ENCODE peak calls at places on chromosomes 11 and 22, in four cellular contexts. E is HepG2, Z is endothelial cell of umbilical vein, L is K562. B is an unnamed sample.

GRCh38 chr11:42870480-42870879 is 441.3 kb upstream of the API5 start:
- DNase-seq in E (no peak), Z (no peak), L (no peak), B (no peak)

GRCh38 chr11:130602700-130603584 is 154.5 kb downstream of the ADAMTS15 start:
- DNase-seq in E (no peak), Z (no peak), L (no peak), B (no peak)

GRCh38 chr11:133726576-133726975 is 118.7 kb downstream of the SPATA19 start:
- DNase-seq in E (no peak), Z (no peak), L (no peak), B (no peak)

GRCh38 chr11:65662247-65662801 is 392 bp downstream of the RELA start:
- DNase-seq in E (no peak), Z (peak), L (no peak), B (no peak)

GRCh38 chr11:729492-730074 is 17.7 kb upstream of the TALDO1 start:
- DNase-seq in E (peak), Z (no peak), L (peak), B (no peak)

GRCh38 chr11:17206448-17206847 is 1.3 kb downstream of the PIK3C2A start:
- DNase-seq in E (no peak), Z (peak), L (no peak), B (no peak)

GRCh38 chr22:26952654-26953379 is 295.4 kb downstream of the MIAT start:
- DNase-seq in E (no peak), Z (no peak), L (no peak), B (peak)

GRCh38 chr11:118621071-118621815 is 13.8 kb downstream of the PHLDB1 start:
- DNase-seq in E (peak), Z (peak), L (peak), B (peak)

GRCh38 chr11:36155770-36156485 is 133.3 kb downstream of the COMMD9 start:
- DNase-seq in E (no peak), Z (peak), L (no peak), B (no peak)

GRCh38 chr22:32339190-32340012 is 18.3 kb upstream of the RFPL3 start:
- DNase-seq in E (no peak), Z (no peak), L (no peak), B (peak)

DNA sequence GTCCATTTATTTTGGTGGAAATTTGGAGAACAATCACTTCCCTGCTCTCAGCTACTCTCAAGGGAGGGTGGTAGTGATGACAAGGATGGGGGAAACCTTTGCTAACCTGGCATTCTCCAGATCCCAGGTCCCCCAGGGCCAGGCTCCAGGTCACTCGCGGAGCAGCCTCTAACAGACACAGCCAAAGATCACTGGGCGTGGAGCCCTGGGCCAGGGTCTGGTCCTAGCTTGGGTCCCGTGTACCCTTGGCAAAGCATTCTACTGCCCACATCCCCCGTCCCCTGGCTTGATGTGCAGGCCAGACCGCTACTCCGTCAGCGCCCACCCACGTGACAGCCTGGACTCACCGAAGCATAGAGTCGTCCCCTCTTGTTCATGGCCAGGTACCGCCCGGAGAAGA is 3.2 kb downstream of the FGF3 start:
- DNase-seq in E (no peak), Z (no peak), L (no peak), B (no peak)
- TF ChIP-seq EZH2 in E (no peak), Z (no peak), L (no peak), B (no peak)

GRCh38 chr11:41497974-41498373 is 38.5 kb upstream of the LRRC4C start:
- DNase-seq in E (no peak), Z (no peak), L (no peak), B (peak)
- TF ChIP-seq JUN in E (no peak), Z (no peak), L (no peak), B (no peak)

GRCh38 chr22:45006101-45006872 is 3.5 kb downstream of the PHF21B start:
- DNase-seq in E (no peak), Z (no peak), L (no peak), B (no peak)
- TF ChIP-seq EZH2 in E (peak), Z (peak), L (no peak), B (no peak)

DNA sequence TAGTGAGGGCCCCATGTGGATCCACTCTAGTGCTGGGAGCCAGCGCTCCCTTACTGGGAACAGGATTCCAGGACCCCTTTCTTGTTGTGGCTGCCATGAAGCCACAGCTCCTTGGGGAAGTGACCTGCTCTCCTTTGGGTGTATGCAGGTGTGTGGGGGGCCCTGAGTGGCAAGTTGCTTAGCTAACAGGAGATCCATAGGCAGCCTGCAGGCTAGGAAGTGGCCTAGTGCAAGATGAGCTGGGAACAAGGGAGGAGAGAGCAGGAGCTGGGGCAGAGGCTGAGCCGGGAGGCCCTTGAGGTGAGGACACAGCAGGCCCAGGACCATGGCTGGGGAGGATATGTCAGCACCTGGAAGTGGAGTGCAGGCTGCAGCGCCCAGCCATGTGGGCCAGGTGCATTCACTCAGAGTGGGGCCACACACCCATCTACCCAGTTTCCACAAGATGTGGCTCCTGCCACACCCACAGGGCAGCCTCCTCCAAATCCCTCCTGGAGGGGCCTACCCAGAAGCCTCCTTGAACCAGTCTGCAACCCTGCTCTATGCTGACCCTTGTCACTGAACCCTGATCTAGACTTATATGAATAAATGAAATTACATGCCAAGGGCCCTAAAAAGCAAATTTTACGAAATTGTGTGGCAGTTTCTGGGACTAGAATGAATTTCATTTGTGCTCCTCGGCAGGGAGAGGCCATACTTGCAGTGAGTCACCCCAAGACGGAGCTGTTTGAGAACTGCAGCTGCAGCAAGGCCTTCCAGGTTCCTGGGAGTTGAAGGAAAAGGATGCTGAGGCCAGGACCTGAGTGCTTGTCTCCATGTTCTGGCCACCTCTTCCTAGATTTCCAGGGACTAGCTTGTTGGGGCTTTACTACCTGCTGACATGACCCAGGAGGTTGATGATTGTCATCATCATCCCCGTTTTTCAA is 3.2 kb downstream of the THAP7 start:
- DNase-seq in E (no peak), Z (no peak), L (no peak), B (no peak)
- TF ChIP-seq JUN in E (no peak), Z (no peak), L (no peak), B (no peak)

DNA sequence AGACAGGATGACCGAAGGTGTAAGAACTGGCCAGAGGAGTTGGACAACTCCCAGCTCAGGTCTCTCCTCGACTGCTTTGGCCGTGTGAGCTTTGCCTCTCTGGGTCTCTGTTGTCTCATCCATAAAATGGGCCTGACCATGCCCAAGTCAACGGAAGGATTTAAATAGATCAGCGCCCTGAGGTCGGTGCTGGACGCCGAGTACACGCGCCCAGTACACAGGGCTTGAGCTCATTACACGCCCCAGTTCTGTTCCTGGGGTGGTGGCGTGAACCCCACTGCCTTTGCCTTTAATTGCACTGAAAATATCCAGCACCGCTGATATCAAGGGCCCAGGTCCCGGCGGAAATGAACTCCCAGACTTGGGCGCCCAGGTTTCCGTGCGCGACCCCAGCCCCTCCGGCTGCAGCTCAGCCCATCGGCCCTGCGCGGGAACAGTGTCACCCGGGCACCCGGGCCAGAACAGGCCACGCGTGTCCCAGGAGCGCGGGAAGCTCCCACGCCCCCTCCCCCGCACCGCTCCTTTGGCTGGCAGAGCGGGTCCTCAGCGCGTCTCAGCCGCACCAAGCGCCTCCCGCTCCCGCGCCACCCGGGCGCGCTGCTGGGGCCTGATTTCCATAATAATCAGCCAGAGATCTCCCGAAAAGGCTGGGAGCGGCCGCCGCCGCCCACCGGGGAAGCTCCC is 42.2 kb downstream of the CYTH4 start:
- DNase-seq in E (no peak), Z (no peak), L (no peak), B (no peak)
- TF ChIP-seq EZH2 in E (no peak), Z (no peak), L (no peak), B (no peak)

DNA sequence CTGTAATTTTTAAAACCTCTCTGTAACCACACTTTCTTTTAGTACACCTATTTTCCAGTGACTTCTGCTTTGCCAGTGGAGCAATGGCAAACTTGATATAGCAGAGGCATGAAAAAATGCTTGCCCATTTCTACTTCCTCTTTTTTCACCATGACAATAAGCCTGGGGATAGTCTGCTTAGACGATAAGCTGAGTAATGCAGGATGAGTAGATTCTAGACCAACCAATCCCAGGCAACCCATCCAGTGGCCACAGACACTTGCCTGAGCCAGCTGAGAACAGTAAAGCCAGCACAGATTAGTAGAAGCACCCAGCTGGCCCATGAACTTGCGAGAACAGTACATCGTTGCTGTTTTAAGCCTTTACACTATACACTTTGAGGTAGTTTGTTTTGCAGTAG is 37.5 kb downstream of the DDI1 start:
- DNase-seq in E (no peak), Z (no peak), L (no peak), B (no peak)
- TF ChIP-seq JUN in E (no peak), Z (no peak), L (no peak), B (no peak)

GRCh38 chr11:69705246-69705856 is 1.5 kb upstream of the FGF19 start:
- DNase-seq in E (no peak), Z (no peak), L (no peak), B (peak)
- TF ChIP-seq EZH2 in E (no peak), Z (no peak), L (no peak), B (no peak)

DNA sequence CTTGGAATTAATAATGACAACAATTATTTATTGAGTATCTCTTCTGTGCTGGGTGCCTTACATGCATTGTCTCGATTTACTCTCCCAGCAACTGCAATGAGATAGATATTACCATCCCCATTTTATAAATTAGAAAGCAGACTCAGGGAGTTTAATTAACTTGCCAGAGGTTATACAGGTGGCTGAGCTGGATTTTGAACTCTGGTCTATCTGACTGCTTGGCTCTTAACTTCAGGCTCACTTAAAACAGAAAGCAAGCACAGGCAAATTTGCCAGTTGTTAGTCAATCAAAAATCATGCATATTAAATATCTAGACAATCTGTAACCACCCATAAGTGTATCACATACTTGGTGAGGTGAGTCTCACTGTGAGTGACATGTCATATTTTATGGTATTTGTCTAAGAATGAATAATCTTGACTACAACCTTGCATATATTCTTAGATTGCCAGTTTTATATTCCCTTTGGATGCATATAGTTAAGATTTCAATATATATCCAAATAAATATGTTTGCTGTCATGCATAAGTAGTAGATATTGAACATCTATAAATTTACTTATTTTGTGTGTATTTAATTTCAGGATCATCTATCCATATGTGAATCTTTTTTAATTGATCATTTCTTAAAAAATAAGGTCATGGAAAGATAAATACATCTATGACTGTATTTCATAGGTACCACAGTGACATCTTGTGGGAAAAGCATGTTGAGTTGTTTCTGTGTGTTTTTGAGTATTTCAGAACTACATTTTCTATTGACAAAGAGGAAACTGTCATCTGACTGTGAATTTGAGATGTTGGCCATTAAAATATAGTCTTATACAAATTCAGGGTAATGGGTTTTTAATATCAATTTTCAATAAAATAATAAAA is 112.0 kb upstream of the ARHGAP42 start:
- DNase-seq in E (peak), Z (peak), L (no peak), B (no peak)
- TF ChIP-seq JUN in E (no peak), Z (no peak), L (no peak), B (no peak)